ENCODE peak calls at places on chromosomes 2 and 18, in nine cellular contexts. One of them, this sample, is unnamed.

GRCh38 chr2:215826838-215827441 is 186.4 kb downstream of the MREG start:
- DNase-seq in LoVo: no peak
- DNase-seq in AG09319: no peak
- DNase-seq in HEK293T: no peak
- DNase-seq in C1 segment of cervical spinal cord: no peak
- DNase-seq in activated T-helper 1 cell treated with anti-CD3 and anti-CD28 coated beads, Interleukin-2, amount 50 U/mL, for 16 hours: no peak
- DNase-seq in adrenal gland: no peak
- DNase-seq in ELR: peak; percentile 38
- DNase-seq in activated naive CD4-positive, alpha-beta T cell: no peak
- DNase-seq in this sample: peak; percentile 23

GRCh38 chr2:118841828-118842461 is 5.5 kb downstream of the EN1 start:
- DNase-seq in LoVo: no peak
- DNase-seq in AG09319: no peak
- DNase-seq in HEK293T: no peak
- DNase-seq in C1 segment of cervical spinal cord: no peak
- DNase-seq in activated T-helper 1 cell treated with anti-CD3 and anti-CD28 coated beads, Interleukin-2, amount 50 U/mL, for 16 hours: no peak
- DNase-seq in adrenal gland: no peak
- DNase-seq in ELR: no peak
- DNase-seq in activated naive CD4-positive, alpha-beta T cell: no peak
- DNase-seq in this sample: no peak

GRCh38 chr2:38806407-38807071 is 28.5 kb downstream of the GEMIN6 start:
- DNase-seq in LoVo: no peak
- DNase-seq in AG09319: no peak
- DNase-seq in HEK293T: no peak
- DNase-seq in C1 segment of cervical spinal cord: no peak
- DNase-seq in activated T-helper 1 cell treated with anti-CD3 and anti-CD28 coated beads, Interleukin-2, amount 50 U/mL, for 16 hours: no peak
- DNase-seq in adrenal gland: no peak
- DNase-seq in ELR: no peak
- DNase-seq in activated naive CD4-positive, alpha-beta T cell: no peak
- DNase-seq in this sample: no peak

GRCh38 chr2:54523336-54523959 is 67.3 kb downstream of the SPTBN1 start:
- DNase-seq in LoVo: no peak
- DNase-seq in AG09319: no peak
- DNase-seq in HEK293T: no peak
- DNase-seq in C1 segment of cervical spinal cord: no peak
- DNase-seq in activated T-helper 1 cell treated with anti-CD3 and anti-CD28 coated beads, Interleukin-2, amount 50 U/mL, for 16 hours: no peak
- DNase-seq in adrenal gland: no peak
- DNase-seq in ELR: peak; percentile 3
- DNase-seq in activated naive CD4-positive, alpha-beta T cell: no peak
- DNase-seq in this sample: no peak

GRCh38 chr2:199902486-199903110 is 8.5 kb upstream of the C2orf69 start:
- DNase-seq in LoVo: no peak
- DNase-seq in AG09319: no peak
- DNase-seq in HEK293T: no peak
- DNase-seq in C1 segment of cervical spinal cord: no peak
- DNase-seq in activated T-helper 1 cell treated with anti-CD3 and anti-CD28 coated beads, Interleukin-2, amount 50 U/mL, for 16 hours: no peak
- DNase-seq in adrenal gland: no peak
- DNase-seq in ELR: no peak
- DNase-seq in activated naive CD4-positive, alpha-beta T cell: no peak
- DNase-seq in this sample: no peak

GRCh38 chr2:43038034-43038719 is 188.2 kb downstream of the ZFP36L2 start:
- DNase-seq in LoVo: peak; percentile 6
- DNase-seq in AG09319: no peak
- DNase-seq in HEK293T: no peak
- DNase-seq in C1 segment of cervical spinal cord: no peak
- DNase-seq in activated T-helper 1 cell treated with anti-CD3 and anti-CD28 coated beads, Interleukin-2, amount 50 U/mL, for 16 hours: no peak
- DNase-seq in adrenal gland: peak; percentile 14
- DNase-seq in ELR: peak; percentile 89
- DNase-seq in activated naive CD4-positive, alpha-beta T cell: no peak
- DNase-seq in this sample: peak; percentile 79

GRCh38 chr2:136246086-136246669 is 128.2 kb upstream of the CXCR4 start:
- DNase-seq in LoVo: no peak
- DNase-seq in AG09319: no peak
- DNase-seq in HEK293T: no peak
- DNase-seq in C1 segment of cervical spinal cord: peak; percentile 23
- DNase-seq in activated T-helper 1 cell treated with anti-CD3 and anti-CD28 coated beads, Interleukin-2, amount 50 U/mL, for 16 hours: no peak
- DNase-seq in adrenal gland: peak; percentile 91
- DNase-seq in ELR: no peak
- DNase-seq in activated naive CD4-positive, alpha-beta T cell: no peak
- DNase-seq in this sample: no peak

GRCh38 chr2:225270053-225270452 is 129.5 kb upstream of the NYAP2 start:
- DNase-seq in LoVo: no peak
- DNase-seq in AG09319: no peak
- DNase-seq in HEK293T: no peak
- DNase-seq in C1 segment of cervical spinal cord: no peak
- DNase-seq in activated T-helper 1 cell treated with anti-CD3 and anti-CD28 coated beads, Interleukin-2, amount 50 U/mL, for 16 hours: no peak
- DNase-seq in adrenal gland: no peak
- DNase-seq in ELR: no peak
- DNase-seq in activated naive CD4-positive, alpha-beta T cell: no peak
- DNase-seq in this sample: no peak

GRCh38 chr2:164840458-164840929 is 1.1 kb downstream of the COBLL1 start:
- DNase-seq in LoVo: peak; percentile 48
- DNase-seq in AG09319: no peak
- DNase-seq in HEK293T: peak; percentile 13
- DNase-seq in C1 segment of cervical spinal cord: peak; percentile 16
- DNase-seq in activated T-helper 1 cell treated with anti-CD3 and anti-CD28 coated beads, Interleukin-2, amount 50 U/mL, for 16 hours: no peak
- DNase-seq in adrenal gland: peak; percentile 74
- DNase-seq in ELR: peak; percentile 21
- DNase-seq in activated naive CD4-positive, alpha-beta T cell: no peak
- DNase-seq in this sample: no peak

GRCh38 chr2:133240505-133241230 is 327.6 kb downstream of the NCKAP5 start:
- DNase-seq in LoVo: no peak
- DNase-seq in AG09319: no peak
- DNase-seq in HEK293T: no peak
- DNase-seq in C1 segment of cervical spinal cord: no peak
- DNase-seq in activated T-helper 1 cell treated with anti-CD3 and anti-CD28 coated beads, Interleukin-2, amount 50 U/mL, for 16 hours: no peak
- DNase-seq in adrenal gland: no peak
- DNase-seq in ELR: peak; percentile 43
- DNase-seq in activated naive CD4-positive, alpha-beta T cell: no peak
- DNase-seq in this sample: no peak

GRCh38 chr18:49846263-49846662 is 32.9 kb upstream of the ACAA2 start:
- DNase-seq in LoVo: no peak
- DNase-seq in AG09319: peak; percentile 20
- DNase-seq in HEK293T: no peak
- DNase-seq in C1 segment of cervical spinal cord: no peak
- DNase-seq in activated T-helper 1 cell treated with anti-CD3 and anti-CD28 coated beads, Interleukin-2, amount 50 U/mL, for 16 hours: no peak
- DNase-seq in adrenal gland: no peak
- DNase-seq in ELR: peak; percentile 42
- DNase-seq in activated naive CD4-positive, alpha-beta T cell: no peak
- DNase-seq in this sample: peak; percentile 61

GRCh38 chr2:98560256-98560771 is 48.0 kb downstream of the COA5 start:
- DNase-seq in LoVo: no peak
- DNase-seq in AG09319: peak; percentile 62
- DNase-seq in HEK293T: no peak
- DNase-seq in C1 segment of cervical spinal cord: no peak
- DNase-seq in activated T-helper 1 cell treated with anti-CD3 and anti-CD28 coated beads, Interleukin-2, amount 50 U/mL, for 16 hours: no peak
- DNase-seq in adrenal gland: peak; percentile 90
- DNase-seq in ELR: peak; percentile 92
- DNase-seq in activated naive CD4-positive, alpha-beta T cell: no peak
- DNase-seq in this sample: peak; percentile 86

GRCh38 chr2:135182190-135182589 is 130.1 kb downstream of the RAB3GAP1 start:
- DNase-seq in LoVo: no peak
- DNase-seq in AG09319: no peak
- DNase-seq in HEK293T: no peak
- DNase-seq in C1 segment of cervical spinal cord: no peak
- DNase-seq in activated T-helper 1 cell treated with anti-CD3 and anti-CD28 coated beads, Interleukin-2, amount 50 U/mL, for 16 hours: no peak
- DNase-seq in adrenal gland: no peak
- DNase-seq in ELR: no peak
- DNase-seq in activated naive CD4-positive, alpha-beta T cell: no peak
- DNase-seq in this sample: no peak

GRCh38 chr2:72579595-72580180 is 246.1 kb downstream of the EXOC6B start:
- DNase-seq in LoVo: peak; percentile 69
- DNase-seq in AG09319: peak; percentile 16
- DNase-seq in HEK293T: peak; percentile 33
- DNase-seq in C1 segment of cervical spinal cord: no peak
- DNase-seq in activated T-helper 1 cell treated with anti-CD3 and anti-CD28 coated beads, Interleukin-2, amount 50 U/mL, for 16 hours: no peak
- DNase-seq in adrenal gland: no peak
- DNase-seq in ELR: peak; percentile 72
- DNase-seq in activated naive CD4-positive, alpha-beta T cell: no peak
- DNase-seq in this sample: peak; percentile 51

GRCh38 chr2:43790118-43790517 is 16.3 kb downstream of the DYNC2LI1 start:
- DNase-seq in LoVo: no peak
- DNase-seq in AG09319: no peak
- DNase-seq in HEK293T: no peak
- DNase-seq in C1 segment of cervical spinal cord: no peak
- DNase-seq in activated T-helper 1 cell treated with anti-CD3 and anti-CD28 coated beads, Interleukin-2, amount 50 U/mL, for 16 hours: no peak
- DNase-seq in adrenal gland: no peak
- DNase-seq in ELR: no peak
- DNase-seq in activated naive CD4-positive, alpha-beta T cell: no peak
- DNase-seq in this sample: no peak